ENCODE peak calls at places on chromosome 1, in nine cellular contexts. C is heart left ventricle, T is fibroblast of pulmonary artery, L is nephron progenitor cell, N is A673, F is cardiac fibroblast, E is psoas muscle, D is lung, M is WTC11. I is an unnamed sample.

GRCh38 chr1:184051485-184052193 is at the start of gene TSEN15:
- DNase-seq in T (peak; percentile 84), N (peak; percentile 92), E (peak; percentile 81), M (peak; percentile 76), L (peak; percentile 82), F (peak; percentile 83), D (peak; percentile 83), C (peak; percentile 83), I (peak; percentile 89)

GRCh38 chr1:187042538-187042937 is 213.8 kb downstream of the PLA2G4A start:
- DNase-seq in L (no peak), C (no peak), E (no peak), D (no peak), N (no peak), T (no peak), M (no peak), F (peak; percentile 22), I (no peak)

GRCh38 chr1:119535381-119535780 is 28.4 kb downstream of the HSD3B1 start:
- DNase-seq in C (no peak), L (no peak), T (no peak), E (no peak), F (peak; percentile 28), M (no peak), N (no peak), D (no peak), I (no peak)

GRCh38 chr1:67372898-67373297 is 57.3 kb downstream of the SERBP1 start:
- DNase-seq in M (no peak), T (no peak), N (no peak), F (no peak), C (no peak), E (no peak), L (no peak), D (no peak), I (no peak)

GRCh38 chr1:233598891-233599541 is 14.9 kb upstream of the KCNK1 start:
- DNase-seq in N (no peak), E (no peak), M (no peak), D (no peak), F (no peak), L (no peak), T (peak; percentile 2), C (no peak), I (peak; percentile 53)

GRCh38 chr1:165235777-165236285 is 120.7 kb downstream of the LMX1A start:
- DNase-seq in C (no peak), D (no peak), M (peak; percentile 66), E (peak; percentile 16), F (no peak), N (peak; percentile 59), T (no peak), L (peak; percentile 66), I (peak; percentile 40)

GRCh38 chr1:7298145-7298544 is 473.0 kb upstream of the VAMP3 start:
- DNase-seq in E (no peak), L (no peak), C (no peak), N (peak; percentile 93), T (no peak), D (peak; percentile 4), M (peak; percentile 37), F (peak; percentile 19), I (no peak)

GRCh38 chr1:23585321-23586022 is 26.2 kb upstream of the ID3 start:
- DNase-seq in C (no peak), M (no peak), T (peak; percentile 97), D (no peak), F (peak; percentile 99), E (peak; percentile 72), L (no peak), N (peak; percentile 82), I (no peak)

GRCh38 chr1:75203415-75204277 is 69.5 kb downstream of the LHX8 start:
- DNase-seq in T (peak; percentile 69), L (peak; percentile 29), N (peak; percentile 51), M (peak; percentile 14), E (no peak), C (no peak), F (peak; percentile 66), D (no peak), I (peak; percentile 27)

GRCh38 chr1:85884372-85885035 is 176.3 kb upstream of the ZNHIT6 start:
- DNase-seq in F (peak; percentile 54), E (no peak), M (no peak), D (no peak), N (peak; percentile 40), C (no peak), T (peak; percentile 42), L (no peak), I (peak; percentile 4)

GRCh38 chr1:239308701-239309333 is 77.6 kb upstream of the CHRM3 start:
- DNase-seq in F (no peak), M (peak; percentile 72), E (no peak), T (no peak), N (peak; percentile 13), D (peak; percentile 44), C (peak; percentile 26), L (peak; percentile 60), I (no peak)

GRCh38 chr1:1204998-1205768 is 1.2 kb downstream of the TNFRSF18 start:
- DNase-seq in D (no peak), M (no peak), N (no peak), C (peak; percentile 20), E (peak; percentile 10), T (no peak), F (no peak), L (peak; percentile 7), I (no peak)

GRCh38 chr1:91779603-91780021 is 106.3 kb downstream of the TGFBR3 start:
- DNase-seq in D (no peak), E (no peak), C (no peak), T (no peak), M (no peak), L (no peak), N (no peak), F (no peak), I (no peak)

GRCh38 chr1:8012955-8013354 is 13.2 kb downstream of the ERRFI1 start:
- DNase-seq in E (no peak), T (no peak), F (peak; percentile 12), L (no peak), M (no peak), C (no peak), N (no peak), D (no peak), I (no peak)

GRCh38 chr1:55640708-55641473 is 425.7 kb upstream of the USP24 start:
- DNase-seq in E (peak; percentile 69), N (no peak), T (peak; percentile 61), M (no peak), C (peak; percentile 73), L (no peak), F (peak; percentile 74), D (no peak), I (peak; percentile 59)

GRCh38 chr1:18913065-18913502 is 10.7 kb upstream of the ALDH4A1 start:
- DNase-seq in M (peak; percentile 94), E (peak; percentile 87), F (peak; percentile 85), C (peak; percentile 85), L (peak; percentile 89), T (peak; percentile 85), D (peak; percentile 82), N (peak; percentile 83), I (peak; percentile 89)

GRCh38 chr1:8247821-8248436 is 70.0 kb upstream of the SLC45A1 start:
- DNase-seq in L (no peak), D (no peak), C (no peak), E (no peak), N (no peak), F (no peak), T (no peak), M (no peak), I (no peak)

GRCh38 chr1:20014153-20014552 is 34.7 kb upstream of the PLA2G2A start:
- DNase-seq in L (no peak), D (no peak), F (no peak), M (no peak), C (no peak), N (no peak), E (no peak), T (no peak), I (no peak)

GRCh38 chr1:3555131-3555920 is 56.0 kb downstream of the MEGF6 start:
- DNase-seq in L (no peak), C (no peak), D (no peak), F (no peak), E (no peak), M (no peak), T (no peak), N (no peak), I (no peak)
- TF ChIP-seq CTCF in L (no peak), C (no peak), D (no peak), F (no peak), E (no peak), M (no peak), T (no peak), N (no peak), I (no peak)

DNA sequence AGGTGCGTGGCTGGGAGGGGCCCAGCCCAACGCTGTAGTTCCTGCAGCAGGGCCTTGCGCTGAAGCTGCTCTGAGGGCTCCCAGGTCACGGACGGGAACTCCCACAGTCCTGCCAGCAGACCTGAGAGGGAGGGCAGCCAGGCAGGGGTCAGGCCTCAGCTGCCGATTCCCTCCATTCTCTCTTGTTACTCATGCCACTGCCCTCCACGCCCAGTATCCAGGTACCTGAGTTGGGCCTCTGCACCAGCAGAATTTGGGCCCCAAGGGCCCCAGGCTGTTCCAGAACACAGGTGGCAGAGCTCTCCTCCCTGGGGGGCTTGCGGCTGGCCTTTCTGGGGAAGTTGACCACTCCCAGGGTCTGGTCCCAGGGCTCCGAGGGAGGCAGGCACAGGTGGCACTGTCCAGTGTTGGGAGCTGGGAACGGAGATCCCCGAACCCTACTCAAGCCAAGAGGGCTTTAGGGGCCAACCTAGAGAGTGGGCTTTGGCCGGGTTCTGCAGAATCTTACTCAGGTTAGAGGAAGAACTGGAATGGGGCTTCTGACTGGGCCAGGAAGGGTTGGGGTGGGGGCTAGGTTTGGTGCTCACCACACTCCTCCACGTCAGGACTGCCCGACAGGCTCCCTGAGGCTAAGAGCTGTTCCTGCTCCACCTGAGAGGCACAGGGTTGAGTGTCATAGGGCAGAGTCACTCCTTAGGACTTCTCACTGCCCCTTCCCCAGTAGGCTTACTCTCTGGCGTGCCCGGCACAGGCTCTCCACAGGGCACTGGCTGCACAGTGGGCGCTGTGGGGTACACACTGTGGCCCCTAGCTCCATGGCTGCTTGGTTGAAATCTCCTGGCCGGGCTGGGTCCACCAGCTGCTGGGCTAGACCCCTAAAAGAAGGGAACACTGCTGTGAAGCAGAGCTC is 5.0 kb downstream of the HPDL start:
- DNase-seq in L (no peak), E (no peak), T (no peak), N (no peak), M (no peak), C (no peak), D (no peak), F (no peak), I (no peak)
- TF ChIP-seq CTCF in L (no peak), E (no peak), T (no peak), N (no peak), M (no peak), C (no peak), D (no peak), F (no peak), I (no peak)

GRCh38 chr1:88302843-88303486 is 381.1 kb upstream of the PKN2 start:
- DNase-seq in E (no peak), F (peak; percentile 43), T (peak; percentile 61), D (no peak), M (no peak), L (peak; percentile 8), C (no peak), N (peak; percentile 38), I (no peak)
- TF ChIP-seq CTCF in E (no peak), F (peak; percentile 21), T (peak; percentile 44), D (no peak), M (no peak), L (peak; percentile 47), C (peak; percentile 11), N (peak; percentile 60), I (no peak)

DNA sequence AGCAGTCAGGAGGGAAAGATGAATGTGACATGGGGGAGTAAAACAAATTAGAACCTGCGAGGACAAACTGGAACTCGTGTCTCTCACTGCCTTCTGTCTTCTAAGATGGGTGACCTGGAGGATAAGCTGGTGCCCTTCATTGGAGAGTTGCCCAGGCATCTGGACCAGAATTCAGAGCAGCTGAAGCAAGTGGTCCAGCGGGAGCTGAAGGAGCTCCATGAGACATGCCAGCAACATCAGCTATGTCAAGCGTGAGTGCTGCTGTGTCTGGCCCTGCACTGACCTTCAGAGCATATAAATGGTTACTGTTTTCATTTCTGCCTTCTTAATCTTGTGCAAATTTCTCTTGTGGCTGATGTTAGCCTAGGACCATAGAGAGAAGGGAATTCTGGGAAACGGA is 23.1 kb downstream of the MARK1 start:
- DNase-seq in E (no peak), F (no peak), L (no peak), C (peak; percentile 33), T (no peak), N (no peak), D (no peak), M (no peak), I (no peak)
- TF ChIP-seq CTCF in E (no peak), F (no peak), L (no peak), C (no peak), T (no peak), N (no peak), D (no peak), M (no peak), I (no peak)